ENCODE peak calls at places on chromosomes 16 and 17, in ten cellular contexts. J is coronary artery, I is GM23248, M is spleen, V is aorta, Y is SJCRH30, G is H7, D is cardiac fibroblast, O is mesenchymal stem cell, X is GM12865. B is an unnamed sample.
A peak's percentile ranks its signal among the peaks of the same experiment; 100 is the strongest.

GRCh38 chr17:75152971-75153853 is 1.1 kb downstream of the JPT1 start:
- DNase-seq in J (no peak), I (peak; percentile 73), M (peak; percentile 80), V (peak; percentile 53), Y (peak; percentile 58), G (peak; percentile 76), D (peak; percentile 25), O (peak; percentile 45), X (peak; percentile 68), B (peak; percentile 63)

GRCh38 chr17:17546399-17547185 is 44.9 kb downstream of the PEMT start:
- DNase-seq in J (no peak), I (no peak), M (no peak), V (no peak), Y (no peak), G (no peak), D (no peak), O (no peak), X (no peak), B (no peak)

GRCh38 chr17:72115789-72116520 is 4.9 kb upstream of the SOX9 start:
- DNase-seq in J (peak; percentile 61), I (no peak), M (no peak), V (no peak), Y (no peak), G (peak; percentile 75), D (no peak), O (peak; percentile 25), X (no peak), B (no peak)

GRCh38 chr16:54160939-54161897 is 125.4 kb downstream of the IRX3 start:
- DNase-seq in J (no peak), I (no peak), M (no peak), V (no peak), Y (no peak), G (no peak), D (no peak), O (no peak), X (no peak), B (no peak)

GRCh38 chr16:56506941-56507340 is 12.9 kb downstream of the BBS2 start:
- DNase-seq in J (no peak), I (peak; percentile 82), M (no peak), V (no peak), Y (no peak), G (no peak), D (peak; percentile 60), O (no peak), X (no peak), B (no peak)

GRCh38 chr17:38559025-38559879 is 46.5 kb downstream of the SRCIN1 start:
- DNase-seq in J (no peak), I (no peak), M (peak; percentile 96), V (peak; percentile 93), Y (peak; percentile 61), G (peak; percentile 98), D (peak; percentile 73), O (peak; percentile 13), X (peak; percentile 91), B (peak; percentile 90)

GRCh38 chr16:48997946-48998345 is 283.7 kb downstream of the CBLN1 start:
- DNase-seq in J (no peak), I (no peak), M (no peak), V (no peak), Y (no peak), G (no peak), D (no peak), O (no peak), X (no peak), B (no peak)

GRCh38 chr16:57843400-57843799 is 41.1 kb upstream of the KIFC3 start:
- DNase-seq in J (no peak), I (no peak), M (peak; percentile 47), V (no peak), Y (no peak), G (no peak), D (no peak), O (no peak), X (no peak), B (no peak)

GRCh38 chr17:15918661-15919259 is 26.2 kb upstream of the ADORA2B start:
- DNase-seq in J (peak; percentile 17), I (peak; percentile 9), M (no peak), V (no peak), Y (no peak), G (no peak), D (peak; percentile 46), O (no peak), X (no peak), B (no peak)

GRCh38 chr17:15918261-15918660 is 26.7 kb upstream of the ADORA2B start:
- DNase-seq in J (peak; percentile 19), I (no peak), M (no peak), V (no peak), Y (no peak), G (no peak), D (no peak), O (no peak), X (no peak), B (no peak)

GRCh38 chr17:15917021-15917438 is 27.9 kb upstream of the ADORA2B start:
- DNase-seq in J (peak; percentile 59), I (no peak), M (no peak), V (no peak), Y (no peak), G (no peak), D (no peak), O (no peak), X (no peak), B (no peak)

GRCh38 chr17:15915996-15916395 is 28.9 kb upstream of the ADORA2B start:
- DNase-seq in J (peak; percentile 52), I (no peak), M (no peak), V (no peak), Y (no peak), G (no peak), D (no peak), O (no peak), X (no peak), B (no peak)

DNA sequence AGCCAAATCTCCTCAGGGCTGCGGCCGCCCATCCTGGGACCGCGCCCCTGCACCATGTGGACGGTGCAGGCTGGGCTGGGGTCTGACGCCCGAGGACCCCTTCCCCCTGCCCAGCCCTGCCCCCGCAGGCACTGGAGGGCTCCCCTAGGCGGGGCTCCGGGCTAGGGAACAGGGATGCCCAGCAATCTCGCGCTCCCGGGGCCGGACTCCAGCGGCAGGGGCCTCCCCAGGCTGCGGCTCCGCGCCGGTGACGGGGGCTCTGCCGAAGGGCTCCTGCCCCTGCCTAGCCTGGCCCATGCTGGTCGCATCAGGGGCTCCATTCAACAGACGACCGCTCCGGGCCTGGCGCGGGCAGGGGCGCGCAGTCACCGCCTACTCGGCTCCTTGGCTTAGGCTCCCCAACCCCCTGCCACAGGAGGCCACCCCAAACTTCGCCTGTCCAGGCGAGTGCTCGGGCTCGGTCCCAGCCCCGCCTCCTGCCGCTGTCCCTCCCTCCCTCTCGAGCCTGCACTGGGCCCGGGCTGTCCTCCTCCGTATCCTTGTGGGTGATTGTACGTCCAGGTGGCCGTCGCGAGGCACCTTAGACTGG is 27.4 kb upstream of the ADORA2B start:
- DNase-seq in J (peak; percentile 57), I (peak; percentile 16), M (no peak), V (no peak), Y (no peak), G (peak; percentile 55), D (no peak), O (no peak), X (no peak), B (no peak)
- H3K4me3 ChIP-seq in J (peak overlapping the region; percentile 52), I (peak overlapping the region; percentile 39), M (no peak overlapping the region), V (no peak overlapping the region), Y (no peak overlapping the region), G (peak overlapping the region; percentile 16), D (no peak overlapping the region), O (no peak overlapping the region), X (no peak overlapping the region), B (no peak overlapping the region)

GRCh38 chr17:77454560-77455095 is 313.9 kb downstream of the SEC14L1 start:
- DNase-seq in J (no peak), I (no peak), M (peak; percentile 85), V (no peak), Y (no peak), G (no peak), D (peak; percentile 35), O (peak; percentile 53), X (peak; percentile 48), B (no peak)

GRCh38 chr17:77455878-77456234 is 315.1 kb downstream of the SEC14L1 start:
- DNase-seq in J (no peak), I (no peak), M (peak; percentile 77), V (no peak), Y (no peak), G (no peak), D (no peak), O (no peak), X (no peak), B (no peak)

GRCh38 chr17:77455111-77455877 is 314.5 kb downstream of the SEC14L1 start:
- DNase-seq in J (no peak), I (no peak), M (peak; percentile 81), V (no peak), Y (no peak), G (no peak), D (peak; percentile 93), O (peak; percentile 94), X (peak; percentile 64), B (no peak)

GRCh38 chr17:77451894-77452852 is 311.4 kb downstream of the SEC14L1 start:
- DNase-seq in J (peak; percentile 88), I (peak; percentile 89), M (peak; percentile 85), V (peak; percentile 87), Y (peak; percentile 86), G (peak; percentile 85), D (peak; percentile 83), O (peak; percentile 90), X (peak; percentile 43), B (peak; percentile 39)

DNA sequence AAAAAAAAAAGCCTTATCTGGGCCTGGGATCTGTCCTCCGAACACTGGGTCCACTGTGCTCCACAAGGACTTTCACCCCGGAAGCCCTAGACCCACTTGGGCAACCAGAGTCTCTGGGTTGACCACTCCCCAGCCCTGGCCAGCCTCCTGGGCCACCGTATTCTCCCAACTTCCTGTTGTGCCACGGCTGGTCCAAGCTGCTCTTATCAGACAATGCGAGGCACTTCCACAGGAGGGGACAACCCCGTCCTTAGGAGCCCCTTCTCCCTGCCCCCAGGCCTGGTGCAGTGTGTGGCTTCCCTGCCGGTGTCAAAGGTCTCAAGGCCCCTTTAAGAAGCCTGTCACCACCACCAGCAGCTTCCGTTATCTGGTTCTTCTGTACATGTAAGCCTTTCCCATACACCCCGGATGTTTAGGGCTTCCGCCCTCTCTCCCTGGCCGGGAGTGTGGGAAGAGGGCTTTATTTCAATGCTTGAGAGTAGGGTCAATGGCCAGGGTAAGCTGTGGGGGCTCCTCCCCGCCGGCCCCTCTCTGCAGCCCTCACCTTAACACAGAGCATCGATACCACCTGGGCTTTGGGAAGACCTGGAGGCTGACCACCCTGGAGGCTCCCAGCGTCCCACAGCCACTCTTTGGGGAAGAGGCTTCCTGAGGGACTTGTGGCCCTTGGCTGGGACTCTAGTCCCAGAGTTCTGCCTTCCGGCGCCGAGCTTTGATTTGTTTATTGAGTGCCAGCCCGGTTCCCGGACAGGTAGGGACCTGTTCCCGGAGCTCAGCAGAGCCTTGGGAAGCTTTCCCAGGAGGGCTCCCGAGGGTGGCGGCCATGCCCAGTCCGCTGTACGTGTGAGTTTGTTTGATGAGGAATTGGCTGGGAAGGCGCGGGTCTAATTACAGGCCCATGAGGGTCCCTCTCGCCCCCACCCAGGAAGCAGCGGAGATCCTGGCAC is 313.1 kb downstream of the SEC14L1 start:
- DNase-seq in J (no peak), I (no peak), M (peak; percentile 90), V (no peak), Y (no peak), G (no peak), D (peak; percentile 47), O (no peak), X (peak; percentile 88), B (no peak)
- H3K4me3 ChIP-seq in J (peak overlapping the region; percentile 37), I (no peak overlapping the region), M (peak overlapping the region; percentile 53), V (no peak overlapping the region), Y (no peak overlapping the region), G (no peak overlapping the region), D (no peak overlapping the region), O (no peak overlapping the region), X (peak overlapping the region; percentile 91), B (no peak overlapping the region)

GRCh38 chr16:86985656-86986030 is 331.5 kb downstream of the C16orf95 start:
- DNase-seq in J (no peak), I (no peak), M (no peak), V (no peak), Y (no peak), G (no peak), D (no peak), O (no peak), X (no peak), B (no peak)

GRCh38 chr16:86986809-86987487 is 330.2 kb downstream of the C16orf95 start:
- DNase-seq in J (no peak), I (no peak), M (no peak), V (no peak), Y (no peak), G (no peak), D (no peak), O (no peak), X (no peak), B (no peak)

GRCh38 chr16:86986136-86986535 is 331.1 kb downstream of the C16orf95 start:
- DNase-seq in J (no peak), I (no peak), M (no peak), V (no peak), Y (no peak), G (peak; percentile 80), D (no peak), O (no peak), X (no peak), B (no peak)

GRCh38 chr16:86988920-86989715 is 328.1 kb downstream of the C16orf95 start:
- DNase-seq in J (no peak), I (no peak), M (no peak), V (no peak), Y (no peak), G (no peak), D (no peak), O (no peak), X (no peak), B (no peak)

GRCh38 chr16:86987746-86988670 is 329.2 kb downstream of the C16orf95 start:
- DNase-seq in J (no peak), I (no peak), M (no peak), V (no peak), Y (no peak), G (no peak), D (no peak), O (no peak), X (no peak), B (no peak)
- H3K4me3 ChIP-seq in J (no peak overlapping the region), I (no peak overlapping the region), M (no peak overlapping the region), V (no peak overlapping the region), Y (no peak overlapping the region), G (no peak overlapping the region), D (no peak overlapping the region), O (no peak overlapping the region), X (no peak overlapping the region), B (no peak overlapping the region)

GRCh38 chr16:14070877-14071575 is at the start of gene MRTFB:
- DNase-seq in J (no peak), I (peak; percentile 76), M (peak; percentile 92), V (peak; percentile 95), Y (peak; percentile 80), G (peak; percentile 94), D (peak; percentile 67), O (peak; percentile 69), X (peak; percentile 81), B (peak; percentile 71)

GRCh38 chr16:14071576-14072271 is 605 bp downstream of the MRTFB start:
- DNase-seq in J (no peak), I (peak; percentile 25), M (peak; percentile 89), V (peak; percentile 84), Y (peak; percentile 27), G (no peak), D (no peak), O (peak; percentile 41), X (peak; percentile 43), B (peak; percentile 37)

GRCh38 chr16:14074544-14074943 is 3.4 kb downstream of the MRTFB start:
- DNase-seq in J (no peak), I (no peak), M (no peak), V (no peak), Y (no peak), G (no peak), D (no peak), O (no peak), X (no peak), B (no peak)

GRCh38 chr16:14070555-14070876 is 603 bp upstream of the MRTFB start:
- DNase-seq in J (no peak), I (no peak), M (no peak), V (no peak), Y (no peak), G (no peak), D (no peak), O (no peak), X (no peak), B (no peak)

DNA sequence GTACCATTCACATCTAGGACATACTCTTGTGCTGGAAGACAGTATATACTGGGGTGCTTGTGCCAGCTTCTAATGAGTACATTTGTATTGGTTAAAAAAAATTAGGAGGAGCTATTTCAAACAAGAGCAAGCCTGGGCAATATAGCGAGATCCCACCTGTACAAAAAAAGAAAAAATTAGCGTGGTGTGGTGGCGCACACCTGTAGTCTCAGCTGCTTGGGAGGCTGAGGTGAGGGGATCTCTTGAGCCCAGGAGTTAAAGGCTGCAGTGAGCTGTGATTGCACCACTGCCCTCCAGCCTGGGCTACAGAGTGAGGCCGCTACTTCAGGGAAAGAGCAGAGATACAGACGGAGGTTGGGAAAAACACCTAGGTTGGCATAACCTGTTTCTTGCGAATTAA is 1.2 kb downstream of the MRTFB start:
- DNase-seq in J (no peak), I (no peak), M (no peak), V (no peak), Y (no peak), G (no peak), D (no peak), O (no peak), X (no peak), B (no peak)
- H3K4me3 ChIP-seq in J (peak overlapping the region; percentile 97), I (peak overlapping the region; percentile 87), M (no peak overlapping the region), V (no peak overlapping the region), Y (peak overlapping the region; percentile 96), G (peak overlapping the region; percentile 74), D (peak overlapping the region; percentile 87), O (no peak overlapping the region), X (no peak overlapping the region), B (peak overlapping the region; percentile 62)